ENCODE peak calls at places on chromosomes 5 and 9, in four cellular contexts. J is fibroblast of the aortic adventitia, N is hepatocyte, D is PC-9. Y is an unnamed sample.

GRCh38 chr9:136095028-136095494 is at the start of gene NACC2:
- DNase-seq in J (peak), N (peak), D (peak), Y (no peak)

GRCh38 chr5:23389543-23390215 is 117.7 kb upstream of the PRDM9 start:
- DNase-seq in J (no peak), N (no peak), D (no peak), Y (no peak)

GRCh38 chr9:118331622-118332045 is 627.4 kb downstream of the TLR4 start:
- DNase-seq in J (peak), N (peak), D (peak), Y (peak)

GRCh38 chr9:122797316-122798033 is 2.4 kb upstream of the OR1K1 start:
- DNase-seq in J (no peak), N (no peak), D (no peak), Y (no peak)

GRCh38 chr5:147406636-147407035 is 103.2 kb downstream of the DPYSL3 start:
- DNase-seq in J (no peak), N (no peak), D (no peak), Y (no peak)

GRCh38 chr9:127905788-127906191 is 6.4 kb upstream of the ST6GALNAC6 start:
- DNase-seq in J (no peak), N (no peak), D (no peak), Y (no peak)

GRCh38 chr5:82307431-82307830 is 29.3 kb upstream of the RPS23 start:
- DNase-seq in J (peak), N (no peak), D (no peak), Y (no peak)

GRCh38 chr5:169161022-169161680 is 139.8 kb downstream of the SLIT3 start:
- DNase-seq in J (peak), N (peak), D (no peak), Y (peak)

GRCh38 chr9:108551030-108551964 is 304.5 kb downstream of the ACTL7B start:
- DNase-seq in J (peak), N (peak), D (peak), Y (peak)

GRCh38 chr5:171299228-171299627 is 9.8 kb upstream of the TLX3 start:
- DNase-seq in J (no peak), N (no peak), D (no peak), Y (no peak)

GRCh38 chr9:14471041-14471440 is 157.1 kb upstream of the NFIB start:
- DNase-seq in J (no peak), N (no peak), D (no peak), Y (no peak)

GRCh38 chr9:133803028-133803585 is 65.0 kb upstream of the SARDH start:
- DNase-seq in J (peak), N (no peak), D (no peak), Y (no peak)

GRCh38 chr5:109876941-109877669 is 187.4 kb downstream of the MAN2A1 start:
- DNase-seq in J (peak), N (no peak), D (no peak), Y (no peak)

GRCh38 chr9:127785933-127786772 is at the start of gene CDK9:
- DNase-seq in J (peak), N (peak), D (peak), Y (no peak)

GRCh38 chr5:133910596-133910995 is 57.8 kb downstream of the C5orf15 start:
- DNase-seq in J (no peak), N (no peak), D (no peak), Y (no peak)

GRCh38 chr9:136270173-136270710 is 24.6 kb upstream of the QSOX2 start:
- DNase-seq in J (no peak), N (no peak), D (no peak), Y (no peak)

GRCh38 chr5:69331528-69332445 is 814 bp downstream of the CCDC125 start:
- DNase-seq in J (no peak), N (peak), D (peak), Y (no peak)

GRCh38 chr5:149273950-149274349 is 2.3 kb downstream of the AFAP1L1 start:
- DNase-seq in J (no peak), N (peak), D (no peak), Y (no peak)

GRCh38 chr5:32014345-32014744 is 159.8 kb downstream of the GOLPH3 start:
- DNase-seq in J (no peak), N (no peak), D (no peak), Y (no peak)

GRCh38 chr5:95554331-95554646 is 488 bp downstream of the SKIC3 start:
- DNase-seq in J (no peak), N (no peak), D (no peak), Y (no peak)

GRCh38 chr5:95555553-95555952 is 652 bp downstream of the ARSK start:
- DNase-seq in J (peak), N (no peak), D (no peak), Y (no peak)

GRCh38 chr5:95549030-95549429 is 5.7 kb downstream of the SKIC3 start:
- DNase-seq in J (no peak), N (no peak), D (no peak), Y (no peak)

DNA sequence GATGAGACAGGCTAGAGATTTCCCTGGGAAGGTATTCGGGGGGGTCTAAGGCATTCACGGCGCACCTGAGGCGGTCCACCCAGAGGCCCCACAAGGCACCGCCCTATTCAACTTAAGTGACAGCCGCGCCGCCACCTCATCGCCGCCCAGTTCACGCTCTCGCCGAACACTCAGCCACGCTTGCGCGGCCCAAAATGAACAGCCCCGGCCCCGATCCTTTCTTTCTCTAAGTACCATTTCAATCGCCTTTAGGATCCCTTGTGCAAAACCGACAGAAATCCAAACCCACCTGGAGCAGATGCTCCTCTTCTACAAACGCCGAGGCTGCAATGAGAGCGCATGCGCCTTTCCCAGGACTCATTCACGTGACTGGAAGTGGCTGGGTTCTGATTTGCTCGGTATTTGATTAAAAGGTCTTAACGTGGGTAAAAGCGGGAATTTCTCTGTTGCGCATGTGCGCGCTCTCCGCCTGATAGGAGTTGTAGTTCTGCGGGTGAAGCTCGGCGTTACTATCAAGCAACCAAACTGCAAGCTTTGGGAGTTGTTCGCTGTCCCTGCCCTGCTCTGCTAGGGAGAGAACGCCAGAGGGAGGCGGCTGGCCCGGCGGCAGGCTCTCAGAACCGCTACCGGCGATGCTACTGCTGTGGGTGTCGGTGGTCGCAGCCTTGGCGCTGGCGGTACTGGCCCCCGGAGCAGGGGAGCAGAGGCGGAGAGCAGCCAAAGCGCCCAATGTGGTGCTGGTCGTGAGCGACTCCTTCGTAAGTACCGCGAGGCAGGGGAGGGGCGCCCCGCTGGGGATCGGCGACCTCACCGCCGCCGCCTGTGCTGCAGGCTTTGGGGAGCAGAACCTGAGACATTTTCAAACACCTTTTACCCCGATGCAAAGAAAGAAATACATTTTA is at the start of the genes ARSK and SKIC3:
- DNase-seq in J (peak), N (peak), D (peak), Y (peak)
- TF ChIP-seq CTCF in J (peak), N (peak), D (no peak), Y (peak)

GRCh38 chr5:172315599-172316531 is 32.3 kb upstream of the UBTD2 start:
- DNase-seq in J (no peak), N (no peak), D (no peak), Y (no peak)

GRCh38 chr5:172325452-172325851 is 41.9 kb upstream of the UBTD2 start:
- DNase-seq in J (no peak), N (no peak), D (no peak), Y (no peak)

GRCh38 chr5:172322028-172322965 is 38.7 kb upstream of the UBTD2 start:
- DNase-seq in J (no peak), N (no peak), D (no peak), Y (no peak)

GRCh38 chr5:172319708-172320441 is 36.3 kb upstream of the UBTD2 start:
- DNase-seq in J (peak), N (no peak), D (no peak), Y (no peak)

DNA sequence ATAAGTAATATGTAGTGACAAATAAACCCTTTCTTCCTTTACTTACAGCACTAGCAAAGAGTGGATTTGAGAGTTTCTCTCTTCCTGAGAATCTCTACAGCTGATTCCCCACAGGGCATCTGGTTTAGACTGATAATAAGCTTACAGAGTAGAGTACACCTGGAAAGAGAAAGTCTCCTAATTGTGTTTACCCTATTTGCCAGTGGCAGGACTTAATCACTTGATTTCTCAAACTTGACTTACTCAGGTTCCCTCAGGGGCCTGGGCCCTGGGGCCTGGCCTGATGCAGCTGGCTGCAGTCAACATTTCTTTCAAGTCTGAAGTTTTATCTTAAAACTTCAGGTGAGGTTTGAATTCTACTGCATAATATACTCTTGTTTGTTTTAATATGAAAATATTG is 38.0 kb upstream of the UBTD2 start:
- DNase-seq in J (no peak), N (no peak), D (no peak), Y (no peak)
- H3K4me3 ChIP-seq in J (no peak), N (no peak), D (no peak), Y (no peak)

DNA sequence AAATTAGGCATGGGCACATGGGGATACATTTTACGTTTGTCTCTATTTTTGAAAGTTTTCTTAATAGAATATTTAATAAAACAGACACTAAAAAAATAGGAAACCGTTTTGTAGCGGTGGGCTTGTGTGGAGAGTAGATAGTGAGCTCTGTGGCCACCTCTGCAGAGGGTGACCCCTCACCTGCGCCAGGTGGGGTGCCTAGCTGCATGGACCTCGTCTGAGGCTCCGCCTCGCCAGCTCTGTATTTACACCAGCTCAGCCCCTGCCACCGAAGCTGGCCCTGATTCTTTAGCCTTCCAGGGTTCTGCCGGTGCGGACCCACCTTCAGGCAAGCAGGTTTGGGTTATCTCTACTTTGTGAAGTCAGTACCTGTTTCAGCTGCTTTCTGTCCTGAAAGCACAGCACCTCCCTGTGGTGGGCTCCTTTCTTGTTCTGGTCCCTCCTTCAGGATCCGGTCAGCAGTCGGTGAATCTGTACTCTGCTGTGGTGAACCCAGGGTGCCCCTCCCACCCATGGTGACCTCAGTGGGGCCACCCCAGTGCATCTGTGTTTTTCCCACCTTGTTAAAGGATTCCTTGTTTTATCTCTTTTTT is 105.2 kb upstream of the CACNA1B start:
- DNase-seq in J (no peak), N (no peak), D (no peak), Y (no peak)
- TF ChIP-seq CTCF in J (peak), N (peak), D (no peak), Y (peak)

GRCh38 chr9:96818535-96818934 is 35.8 kb downstream of the ZNF782 start:
- DNase-seq in J (peak), N (no peak), D (no peak), Y (peak)
- H3K4me3 ChIP-seq in J (no peak), N (no peak), D (no peak), Y (no peak)

DNA sequence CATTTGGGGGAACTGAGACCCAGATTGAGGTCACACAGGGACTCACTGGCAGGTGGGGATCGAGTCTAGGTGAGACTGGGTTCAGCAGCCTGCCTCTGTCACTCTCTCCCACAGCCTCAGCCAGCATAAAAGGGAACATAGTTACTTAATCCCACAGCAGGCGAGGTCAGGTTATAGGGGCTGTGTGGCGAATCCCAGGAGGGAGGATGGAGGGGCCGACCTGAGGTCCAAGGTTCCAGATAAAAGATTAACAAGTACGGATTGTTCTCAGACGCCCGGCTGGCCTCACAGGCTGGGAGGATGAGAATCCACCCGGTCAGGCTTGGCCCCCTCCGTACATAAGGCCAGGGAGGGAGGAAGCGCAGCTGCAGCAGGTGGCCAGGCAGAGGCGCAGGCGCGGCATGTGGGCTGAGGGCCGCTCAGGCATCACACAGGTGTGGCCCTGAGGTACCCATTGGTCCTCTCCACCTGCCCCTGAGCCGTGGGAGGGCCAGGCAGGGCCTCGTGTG is 3.3 kb downstream of the SUSD3 start:
- DNase-seq in J (no peak), N (peak), D (no peak), Y (peak)
- TF ChIP-seq CTCF in J (no peak), N (peak), D (no peak), Y (peak)